ENCODE peak calls at places on chromosomes 11 and 22, in six cellular contexts. C is mucosa of descending colon, M is AG10803, G is foreskin fibroblast, S is stomach, W is HFF-Myc. P is an unnamed sample.

GRCh38 chr11:313304-313786 is 495 bp upstream of the IFITM1 start:
- DNase-seq in M (no peak), S (no peak), G (peak; percentile 28), C (no peak), W (no peak), P (no peak)

GRCh38 chr11:113464416-113464815 is 10.8 kb downstream of the DRD2 start:
- DNase-seq in C (no peak), M (no peak), W (no peak), G (no peak), S (no peak), P (no peak)

GRCh38 chr11:79708319-79708928 is 267.6 kb upstream of the TENM4 start:
- DNase-seq in W (peak; percentile 36), M (peak; percentile 26), G (peak; percentile 0), C (peak; percentile 59), S (no peak), P (peak; percentile 28)

GRCh38 chr22:44360686-44361381 is 48.1 kb upstream of the SHISAL1 start:
- DNase-seq in G (peak; percentile 89), W (peak; percentile 47), C (no peak), M (peak; percentile 99), S (peak; percentile 78), P (peak; percentile 67)

GRCh38 chr11:107999759-108000455 is 8.8 kb upstream of the CUL5 start:
- DNase-seq in C (peak; percentile 19), M (peak; percentile 21), S (no peak), W (no peak), G (peak; percentile 14), P (peak; percentile 59)

GRCh38 chr22:44486538-44486937 is 11.5 kb downstream of the RTL6 start:
- DNase-seq in G (peak; percentile 8), W (no peak), C (no peak), S (no peak), M (no peak), P (no peak)

GRCh38 chr22:46139895-46140350 is 10.4 kb upstream of the PPARA start:
- DNase-seq in S (no peak), C (no peak), G (peak; percentile 62), W (no peak), M (peak; percentile 38), P (no peak)

GRCh38 chr22:46090051-46090591 is 60.2 kb upstream of the PPARA start:
- DNase-seq in W (no peak), C (no peak), G (no peak), S (peak; percentile 85), M (no peak), P (no peak)

GRCh38 chr11:133966924-133967598 is 10.3 kb upstream of the IGSF9B start:
- DNase-seq in C (peak; percentile 51), S (peak; percentile 38), M (no peak), G (no peak), W (no peak), P (no peak)

GRCh38 chr22:23289851-23290724 is 109.8 kb downstream of the BCR start:
- DNase-seq in C (peak; percentile 73), W (peak; percentile 46), S (peak; percentile 67), G (peak; percentile 80), M (peak; percentile 69), P (peak; percentile 61)

GRCh38 chr11:59197990-59198389 is 14.7 kb downstream of the MPEG1 start:
- DNase-seq in C (no peak), M (peak; percentile 69), S (peak; percentile 83), W (no peak), G (peak; percentile 67), P (peak; percentile 78)

GRCh38 chr11:48154162-48154561 is 62.4 kb upstream of the OR4B1 start:
- DNase-seq in G (peak; percentile 62), W (no peak), C (no peak), S (no peak), M (peak; percentile 60), P (peak; percentile 65)

GRCh38 chr11:9615031-9615451 is 41.6 kb downstream of the WEE1 start:
- DNase-seq in M (peak; percentile 32), G (no peak), S (no peak), W (no peak), C (no peak), P (no peak)

GRCh38 chr11:102610198-102610597 is 14.9 kb downstream of the MMP20 start:
- DNase-seq in S (no peak), G (no peak), W (no peak), M (no peak), C (no peak), P (no peak)

GRCh38 chr22:40199223-40199622 is 21.5 kb downstream of the TNRC6B start:
- DNase-seq in G (no peak), M (no peak), C (no peak), W (no peak), S (no peak), P (no peak)

GRCh38 chr11:77813256-77813655 is 7.3 kb downstream of the RSF1 start:
- DNase-seq in G (peak; percentile 7), M (peak; percentile 33), C (no peak), S (no peak), W (no peak), P (no peak)

GRCh38 chr22:36546932-36547331 is 18.0 kb upstream of the EIF3D start:
- DNase-seq in C (no peak), S (no peak), M (peak; percentile 67), G (peak; percentile 78), W (no peak), P (peak; percentile 61)

GRCh38 chr11:92675810-92676209 is 293.6 kb upstream of the MTNR1B start:
- DNase-seq in G (no peak), M (no peak), W (no peak), C (no peak), S (no peak), P (no peak)

GRCh38 chr11:27910186-27910941 is 197.6 kb downstream of the KIF18A start:
- DNase-seq in C (no peak), M (peak; percentile 61), S (no peak), G (peak; percentile 73), W (no peak), P (peak; percentile 35)

DNA sequence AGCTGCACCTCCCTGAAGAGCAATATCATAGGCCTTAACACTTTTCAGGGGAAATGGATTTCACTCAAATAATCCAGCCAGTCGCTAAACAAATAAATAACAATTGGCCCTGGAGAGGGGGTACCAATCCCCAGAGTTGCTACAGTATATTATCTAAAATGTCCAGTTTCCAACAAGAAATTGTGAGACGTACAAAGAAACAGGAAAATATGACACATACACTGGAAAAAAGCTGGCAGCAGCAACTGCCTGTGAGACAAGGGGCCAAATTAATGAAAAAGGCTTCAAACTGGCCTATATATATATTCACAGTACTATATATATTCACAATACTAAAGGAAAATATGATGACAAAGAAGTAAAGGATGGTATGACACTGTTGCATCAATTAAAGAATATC is 4.0 kb downstream of the NF2 start:
- DNase-seq in W (no peak), G (no peak), C (no peak), M (no peak), S (no peak), P (peak; percentile 49)
- H3K4me3 ChIP-seq in W (no peak overlapping the region), G (no peak overlapping the region), C (no peak overlapping the region), M (no peak overlapping the region), S (no peak overlapping the region), P (no peak overlapping the region)

GRCh38 chr11:17714356-17714854 is 5.0 kb upstream of the MYOD1 start:
- DNase-seq in W (no peak), S (no peak), M (no peak), C (no peak), G (no peak), P (no peak)
- TF ChIP-seq CTCF in W (no peak), S (no peak), M (no peak), C (no peak), G (no peak), P (no peak)

GRCh38 chr11:57308426-57309060 is 16.2 kb downstream of the TNKS1BP1 start:
- DNase-seq in S (no peak), G (no peak), W (no peak), M (no peak), C (no peak), P (no peak)
- H3K4me3 ChIP-seq in S (no peak overlapping the region), G (no peak overlapping the region), W (no peak overlapping the region), M (no peak overlapping the region), C (no peak overlapping the region), P (no peak overlapping the region)

DNA sequence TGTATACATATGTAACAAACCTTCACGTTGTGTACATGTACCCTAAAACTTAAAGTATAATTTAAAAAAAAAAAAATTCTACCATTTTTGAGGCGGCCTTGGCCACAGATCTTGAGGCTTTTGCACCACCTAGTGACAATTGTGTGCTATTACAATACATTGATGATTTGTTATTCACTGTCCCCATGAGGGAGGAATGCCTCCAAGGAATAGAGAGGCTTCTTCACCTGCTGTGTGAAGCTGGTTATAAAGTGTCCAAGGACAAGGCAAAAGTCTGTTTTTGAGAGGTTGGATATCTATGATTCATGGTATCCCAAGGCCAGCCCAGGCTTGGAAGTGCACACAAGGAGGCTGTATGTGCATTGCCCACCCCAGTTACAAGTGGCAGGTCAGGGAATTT is 30.7 kb downstream of the SLC22A25 start:
- DNase-seq in S (no peak), G (peak; percentile 35), C (peak; percentile 12), W (peak; percentile 1), M (peak; percentile 7), P (peak; percentile 31)
- TF ChIP-seq CTCF in S (no peak), G (peak; percentile 52), C (no peak), W (peak; percentile 50), M (peak; percentile 51), P (peak; percentile 51)

DNA sequence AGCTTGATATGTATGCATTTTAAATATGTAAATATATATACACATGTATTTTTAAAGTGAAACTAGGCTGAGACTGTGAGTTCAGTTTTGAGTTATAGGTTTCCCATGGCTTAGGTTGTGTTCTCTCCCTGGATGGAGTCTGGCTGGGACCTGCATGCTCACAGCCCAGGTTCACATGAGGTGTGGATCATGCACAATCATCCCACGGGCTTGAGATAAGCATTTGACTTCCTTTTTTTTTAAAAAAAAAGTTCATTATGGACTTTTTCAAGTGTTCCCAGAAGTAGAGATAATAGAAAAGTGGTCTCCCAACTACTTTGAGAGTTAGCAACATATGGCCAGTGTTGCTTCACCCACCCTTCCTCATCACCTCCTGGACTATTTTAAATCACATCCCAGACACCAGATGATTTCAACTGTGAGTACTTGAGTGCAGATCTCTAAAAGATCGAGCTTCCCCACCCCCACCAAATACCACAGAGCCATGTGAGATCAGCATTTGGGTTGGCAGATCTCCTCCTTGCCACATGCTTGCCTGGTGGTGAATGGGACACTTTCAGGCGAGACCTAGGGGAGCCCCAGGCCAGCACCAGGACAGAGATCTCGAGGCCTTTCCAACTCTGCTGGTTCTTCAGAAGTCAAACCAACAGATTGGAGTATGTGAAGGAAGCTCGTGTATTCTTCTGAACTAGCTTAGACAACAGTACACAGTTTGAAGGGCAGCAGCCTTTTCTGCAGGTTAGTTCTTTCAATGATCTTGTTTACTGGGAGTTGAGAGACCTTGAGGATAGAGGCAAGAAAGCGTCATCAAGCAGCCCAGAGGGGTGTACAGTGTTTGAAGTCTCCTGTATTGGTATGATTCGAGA is 15.9 kb downstream of the MED15 start:
- DNase-seq in S (no peak), M (peak; percentile 95), G (peak; percentile 90), C (no peak), W (peak; percentile 60), P (peak; percentile 33)
- H3K4me3 ChIP-seq in S (no peak overlapping the region), M (no peak overlapping the region), G (no peak overlapping the region), C (no peak overlapping the region), W (no peak overlapping the region), P (no peak overlapping the region)

P was measured in fibroblast of pulmonary artery.